ENCODE peak calls at places on chromosomes 4 and X, in nine cellular contexts. E, V, Y, L, H, J, Z, X and A are unnamed samples.

GRCh38 chrX:153317996-153318722 is 3.4 kb downstream of the PNMA6F start:
- DNase-seq in E (no peak), V (no peak), Y (no peak), L (no peak), H (no peak), J (no peak), Z (no peak), X (no peak), A (no peak)

GRCh38 chrX:22033818-22034217 is 1.7 kb downstream of the PHEX start:
- DNase-seq in E (no peak), V (no peak), Y (no peak), L (no peak), H (no peak), J (no peak), Z (no peak), X (no peak), A (no peak)

GRCh38 chr4:107379054-107379869 is 340.8 kb downstream of the PAPSS1 start:
- DNase-seq in E (no peak), V (peak), Y (no peak), L (no peak), H (peak), J (no peak), Z (no peak), X (no peak), A (peak)

GRCh38 chrX:3585719-3586118 is 127.7 kb downstream of the PRKX start:
- DNase-seq in E (no peak), V (peak), Y (no peak), L (no peak), H (no peak), J (no peak), Z (no peak), X (no peak), A (peak)

GRCh38 chrX:21740329-21741274 is 17.3 kb downstream of the SMPX start:
- DNase-seq in E (no peak), V (peak), Y (no peak), L (peak), H (no peak), J (no peak), Z (no peak), X (no peak), A (no peak)

GRCh38 chrX:134530845-134531244 is 70.9 kb downstream of the HPRT1 start:
- DNase-seq in E (no peak), V (no peak), Y (no peak), L (no peak), H (no peak), J (no peak), Z (no peak), X (no peak), A (no peak)

GRCh38 chrX:114065612-114066178 is 518.2 kb upstream of the HTR2C start:
- DNase-seq in E (no peak), V (no peak), Y (no peak), L (no peak), H (no peak), J (no peak), Z (no peak), X (no peak), A (no peak)

GRCh38 chr4:148849581-148849980 is 407.4 kb upstream of the NR3C2 start:
- DNase-seq in E (no peak), V (no peak), Y (no peak), L (no peak), H (no peak), J (no peak), Z (no peak), X (no peak), A (no peak)

GRCh38 chr4:79917246-79917645 is 155.8 kb downstream of the ANTXR2 start:
- DNase-seq in E (peak), V (peak), Y (peak), L (peak), H (peak), J (peak), Z (peak), X (no peak), A (peak)

GRCh38 chr4:157616741-157617472 is 396.4 kb downstream of the GRIA2 start:
- DNase-seq in E (no peak), V (no peak), Y (no peak), L (no peak), H (no peak), J (no peak), Z (no peak), X (no peak), A (no peak)

GRCh38 chr4:804804-805203 is 21.1 kb downstream of the CPLX1 start:
- DNase-seq in E (no peak), V (no peak), Y (no peak), L (no peak), H (no peak), J (no peak), Z (no peak), X (no peak), A (no peak)